ENCODE peak calls at places on chromosomes 13 and 19, in six cellular contexts. N is T-helper 2 cell; B is stimulated activated naive CD8-positive, alpha-beta T cell treated with anti-CD3 and anti-CD28 coated beads, Interleukin-15, Interleukin-2, amounts not matched to agents 100 U/mL and 50 U/mL, for 24 hours; Z is WERI-Rb-1; E is endodermal cell; L is activated naive CD4-positive, alpha-beta T cell treated with anti-CD3 and anti-CD28 coated beads for 36 hours. J is an unnamed sample.

GRCh38 chr13:103140001-103140671 is 73.9 kb upstream of the SLC10A2 start:
- DNase-seq in N (no peak), E (peak), B (no peak), Z (peak), L (no peak), J (no peak)

GRCh38 chr13:86051134-86052103 is 252.2 kb upstream of the SLITRK6 start:
- DNase-seq in B (no peak), L (no peak), Z (no peak), E (peak), N (no peak), J (no peak)

GRCh38 chr19:42303101-42303464 is 659 bp upstream of the PAFAH1B3 start:
- DNase-seq in L (no peak), B (no peak), N (no peak), Z (no peak), E (no peak), J (no peak)

GRCh38 chr13:111202745-111203144 is 87.6 kb downstream of the ARHGEF7 start:
- DNase-seq in B (no peak), E (no peak), L (peak), N (no peak), Z (no peak), J (no peak)

GRCh38 chr13:40064154-40064713 is 408.8 kb downstream of the COG6 start:
- DNase-seq in B (no peak), E (no peak), L (no peak), Z (no peak), N (no peak), J (no peak)

GRCh38 chr19:18776288-18776594 is 14.9 kb downstream of the COMP start:
- DNase-seq in E (no peak), Z (no peak), B (no peak), L (no peak), N (no peak), J (no peak)

GRCh38 chr19:15141143-15141542 is 33.9 kb downstream of the SYDE1 start:
- DNase-seq in B (no peak), N (no peak), E (peak), L (no peak), Z (no peak), J (no peak)

GRCh38 chr19:33441277-33441699 is 67.8 kb downstream of the CEBPG start:
- DNase-seq in Z (no peak), B (no peak), E (no peak), N (no peak), L (no peak), J (no peak)

GRCh38 chr13:107642841-107643240 is 572.5 kb downstream of the LIG4 start:
- DNase-seq in E (no peak), N (no peak), B (no peak), Z (no peak), L (no peak), J (no peak)

GRCh38 chr19:13966684-13967128 is 14.4 kb downstream of the DCAF15 start:
- DNase-seq in N (no peak), Z (no peak), B (no peak), L (no peak), E (no peak), J (no peak)

GRCh38 chr13:46655727-46656180 is 102.8 kb downstream of the LRCH1 start:
- DNase-seq in N (no peak), E (no peak), Z (no peak), L (peak), B (no peak), J (no peak)

GRCh38 chr13:108917581-108917980 is 288.2 kb downstream of the MYO16 start:
- DNase-seq in E (no peak), B (no peak), L (no peak), N (no peak), Z (no peak), J (no peak)

GRCh38 chr13:106916329-106916728 is 348.4 kb upstream of the ARGLU1 start:
- DNase-seq in E (no peak), L (no peak), Z (no peak), N (no peak), B (no peak), J (no peak)

GRCh38 chr19:17359905-17360800 is 17.0 kb downstream of the PLVAP start:
- DNase-seq in N (no peak), B (no peak), Z (no peak), E (no peak), L (no peak), J (no peak)

GRCh38 chr13:50700664-50701266 is 142.7 kb downstream of the DLEU7 start:
- DNase-seq in E (no peak), B (no peak), L (no peak), Z (no peak), N (no peak), J (no peak)

GRCh38 chr19:16289594-16289993 is 35.0 kb upstream of the KLF2 start:
- DNase-seq in Z (no peak), B (no peak), E (no peak), N (no peak), L (no peak), J (no peak)

GRCh38 chr19:12987781-12988180 is 7.5 kb upstream of the NFIX start:
- DNase-seq in L (no peak), B (no peak), E (peak), N (no peak), Z (no peak), J (no peak)

J was measured in effector memory CD4-positive, alpha-beta T cell.